ENCODE peak calls at places on chromosomes 12 and 14, in ten cellular contexts. U is activated CD8-positive, alpha-beta T cell treated with anti-CD3 and anti-CD28 coated beads for 36 hours; Q is A172; A is stimulated activated CD4-positive, alpha-beta T cell treated with anti-CD3 and anti-CD28 coated beads, Interleukin-15, amount 100 ng/mL, for 1 hour; X is ELF-1; E is EL; S is T47D; J is NCI-H345; R is SK-N-SH; Y is stimulated activated naive CD8-positive, alpha-beta T cell treated with anti-CD3 and anti-CD28 coated beads, Interleukin-15, Interleukin-2, amounts not matched to agents 100 U/mL and 50 U/mL, for 24 hours. C is an unnamed sample.

GRCh38 chr12:71399197-71399596 is 40.4 kb upstream of the LGR5 start:
- DNase-seq in A (no peak), E (no peak), U (no peak), Q (no peak), J (no peak), R (no peak), X (no peak), S (no peak), Y (no peak), C (no peak)

GRCh38 chr12:49335955-49336644 is 888 bp downstream of the C1QL4 start:
- DNase-seq in E (no peak), Y (no peak), S (no peak), X (no peak), U (no peak), Q (no peak), A (no peak), R (no peak), J (no peak), C (no peak)

GRCh38 chr12:70853326-70853725 is 67.2 kb downstream of the PTPRR start:
- DNase-seq in A (no peak), Q (no peak), R (no peak), X (no peak), J (no peak), Y (no peak), S (no peak), U (no peak), E (peak), C (peak)

GRCh38 chr12:8032242-8033152 is at the start of gene FOXJ2:
- DNase-seq in S (peak), Q (peak), E (peak), R (peak), X (peak), J (peak), A (peak), U (peak), Y (peak), C (peak)

GRCh38 chr12:15050664-15051063 is 77.8 kb downstream of the PDE6H start:
- DNase-seq in Y (no peak), U (peak), J (no peak), Q (no peak), S (no peak), X (no peak), R (no peak), A (no peak), E (no peak), C (no peak)

GRCh38 chr14:35333797-35334743 is 41.9 kb downstream of the PSMA6 start:
- DNase-seq in U (peak), R (peak), J (no peak), E (no peak), S (no peak), A (no peak), X (no peak), Y (peak), Q (no peak), C (peak)

GRCh38 chr12:7068240-7068993 is 7.9 kb downstream of the C1S start:
- DNase-seq in U (no peak), Q (peak), R (no peak), S (no peak), J (no peak), X (peak), E (peak), A (no peak), Y (no peak), C (no peak)

GRCh38 chr12:93127582-93128331 is 198.7 kb upstream of the EEA1 start:
- DNase-seq in S (no peak), A (no peak), J (peak), X (peak), Q (no peak), E (peak), Y (no peak), U (no peak), R (no peak), C (peak)

GRCh38 chr14:39107624-39108023 is 4.6 kb upstream of the SEC23A start:
- DNase-seq in A (no peak), E (peak), Y (no peak), J (peak), U (no peak), S (peak), X (no peak), Q (peak), R (peak), C (peak)

GRCh38 chr14:32824195-32824594 is 114.5 kb upstream of the NPAS3 start:
- DNase-seq in Y (no peak), R (no peak), X (no peak), A (no peak), E (no peak), J (no peak), S (no peak), Q (no peak), U (no peak), C (no peak)

GRCh38 chr12:3222935-3223334 is 145.8 kb downstream of the TSPAN9 start:
- DNase-seq in A (no peak), Q (no peak), S (no peak), X (no peak), U (no peak), Y (no peak), E (no peak), R (no peak), J (peak), C (no peak)

C was measured in HepG2.